ENCODE peak calls at places on chromosomes 1 and 21, in seven cellular contexts. One of them, this sample, is unnamed.

GRCh38 chr1:6000444-6001288 is 8.4 kb upstream of the NPHP4 start:
- DNase-seq in DMS153: no peak
- DNase-seq in cerebellar cortex: no peak
- DNase-seq in right cardiac atrium: peak
- DNase-seq in Caki2: no peak
- DNase-seq in globus pallidus: no peak
- DNase-seq in AML-193: no peak
- DNase-seq in this sample: no peak

GRCh38 chr1:208230668-208231529 is 13.3 kb downstream of the PLXNA2 start:
- DNase-seq in globus pallidus: no peak
- DNase-seq in Caki2: no peak
- DNase-seq in DMS153: no peak
- DNase-seq in AML-193: no peak
- DNase-seq in right cardiac atrium: no peak
- DNase-seq in cerebellar cortex: no peak
- DNase-seq in this sample: no peak

GRCh38 chr1:6414443-6414844 is 5.3 kb downstream of the HES2 start:
- DNase-seq in cerebellar cortex: peak
- DNase-seq in right cardiac atrium: no peak
- DNase-seq in globus pallidus: no peak
- DNase-seq in DMS153: no peak
- DNase-seq in AML-193: no peak
- DNase-seq in Caki2: peak
- DNase-seq in this sample: peak

GRCh38 chr1:248853023-248853422 is 5.9 kb downstream of the ZNF692 start:
- DNase-seq in DMS153: no peak
- DNase-seq in globus pallidus: no peak
- DNase-seq in right cardiac atrium: peak
- DNase-seq in cerebellar cortex: no peak
- DNase-seq in Caki2: no peak
- DNase-seq in AML-193: no peak
- DNase-seq in this sample: no peak

GRCh38 chr1:4986266-4986665 is 331.9 kb downstream of the AJAP1 start:
- DNase-seq in cerebellar cortex: no peak
- DNase-seq in globus pallidus: no peak
- DNase-seq in right cardiac atrium: no peak
- DNase-seq in DMS153: no peak
- DNase-seq in AML-193: no peak
- DNase-seq in Caki2: no peak
- DNase-seq in this sample: no peak

GRCh38 chr1:28915036-28915895 is 897 bp downstream of the EPB41 start:
- DNase-seq in cerebellar cortex: peak
- DNase-seq in AML-193: peak
- DNase-seq in right cardiac atrium: no peak
- DNase-seq in DMS153: peak
- DNase-seq in globus pallidus: peak
- DNase-seq in Caki2: peak
- DNase-seq in this sample: peak

GRCh38 chr21:25361765-25362164 is 245.5 kb downstream of the MRPL39 start:
- DNase-seq in right cardiac atrium: no peak
- DNase-seq in AML-193: no peak
- DNase-seq in cerebellar cortex: no peak
- DNase-seq in Caki2: no peak
- DNase-seq in DMS153: no peak
- DNase-seq in globus pallidus: no peak
- DNase-seq in this sample: no peak

GRCh38 chr1:209840611-209841010 is 12.8 kb downstream of the UTP25 start:
- DNase-seq in Caki2: no peak
- DNase-seq in DMS153: no peak
- DNase-seq in right cardiac atrium: no peak
- DNase-seq in globus pallidus: no peak
- DNase-seq in cerebellar cortex: no peak
- DNase-seq in AML-193: no peak
- DNase-seq in this sample: no peak

GRCh38 chr1:58971629-58972140 is 187.8 kb upstream of the JUN start:
- DNase-seq in globus pallidus: no peak
- DNase-seq in right cardiac atrium: peak
- DNase-seq in cerebellar cortex: no peak
- DNase-seq in DMS153: no peak
- DNase-seq in AML-193: no peak
- DNase-seq in Caki2: no peak
- DNase-seq in this sample: no peak

GRCh38 chr1:14894811-14895524 is 258.6 kb upstream of the TMEM51 start:
- DNase-seq in Caki2: no peak
- DNase-seq in cerebellar cortex: no peak
- DNase-seq in AML-193: no peak
- DNase-seq in globus pallidus: peak
- DNase-seq in right cardiac atrium: no peak
- DNase-seq in DMS153: no peak
- DNase-seq in this sample: peak

GRCh38 chr1:156659994-156660751 is 17.0 kb downstream of the NES start:
- DNase-seq in globus pallidus: peak
- DNase-seq in AML-193: peak
- DNase-seq in right cardiac atrium: peak
- DNase-seq in Caki2: peak
- DNase-seq in cerebellar cortex: peak
- DNase-seq in DMS153: peak
- DNase-seq in this sample: peak

GRCh38 chr1:209651148-209651547 is 1.1 kb downstream of the LAMB3 start:
- DNase-seq in Caki2: peak
- DNase-seq in cerebellar cortex: no peak
- DNase-seq in DMS153: no peak
- DNase-seq in globus pallidus: no peak
- DNase-seq in AML-193: peak
- DNase-seq in right cardiac atrium: peak
- DNase-seq in this sample: peak

GRCh38 chr1:29875557-29876028 is 639.3 kb downstream of the PTPRU start:
- DNase-seq in right cardiac atrium: no peak
- DNase-seq in DMS153: peak
- DNase-seq in Caki2: no peak
- DNase-seq in AML-193: no peak
- DNase-seq in globus pallidus: no peak
- DNase-seq in cerebellar cortex: peak
- DNase-seq in this sample: no peak

GRCh38 chr1:43705334-43705733 is 2.0 kb upstream of the ST3GAL3 start:
- DNase-seq in AML-193: no peak
- DNase-seq in DMS153: no peak
- DNase-seq in cerebellar cortex: no peak
- DNase-seq in Caki2: no peak
- DNase-seq in right cardiac atrium: no peak
- DNase-seq in globus pallidus: no peak
- DNase-seq in this sample: no peak

GRCh38 chr21:43646550-43647260 is 12.6 kb downstream of the HSF2BP start:
- DNase-seq in right cardiac atrium: peak
- DNase-seq in DMS153: peak
- DNase-seq in globus pallidus: peak
- DNase-seq in cerebellar cortex: peak
- DNase-seq in Caki2: peak
- DNase-seq in AML-193: peak
- DNase-seq in this sample: peak

GRCh38 chr1:204191481-204191880 is 4.8 kb downstream of the KISS1 start:
- DNase-seq in AML-193: no peak
- DNase-seq in Caki2: no peak
- DNase-seq in right cardiac atrium: no peak
- DNase-seq in globus pallidus: peak
- DNase-seq in DMS153: no peak
- DNase-seq in cerebellar cortex: peak
- DNase-seq in this sample: no peak

GRCh38 chr1:83692524-83693336 is 306.2 kb downstream of the TTLL7 start:
- DNase-seq in cerebellar cortex: no peak
- DNase-seq in right cardiac atrium: peak
- DNase-seq in AML-193: no peak
- DNase-seq in globus pallidus: peak
- DNase-seq in Caki2: no peak
- DNase-seq in DMS153: peak
- DNase-seq in this sample: peak

GRCh38 chr1:26409191-26409751 is 1.3 kb upstream of the LIN28A start:
- DNase-seq in DMS153: no peak
- DNase-seq in right cardiac atrium: no peak
- DNase-seq in Caki2: no peak
- DNase-seq in cerebellar cortex: peak
- DNase-seq in AML-193: no peak
- DNase-seq in globus pallidus: no peak
- DNase-seq in this sample: peak

GRCh38 chr21:42672699-42673458 is 19.5 kb downstream of the PDE9A start:
- DNase-seq in globus pallidus: no peak
- DNase-seq in cerebellar cortex: no peak
- DNase-seq in right cardiac atrium: no peak
- DNase-seq in DMS153: no peak
- DNase-seq in AML-193: no peak
- DNase-seq in Caki2: peak
- DNase-seq in this sample: peak

GRCh38 chr1:81446006-81446669 is 354.6 kb upstream of the ADGRL2 start:
- DNase-seq in AML-193: no peak
- DNase-seq in right cardiac atrium: peak
- DNase-seq in Caki2: no peak
- DNase-seq in globus pallidus: no peak
- DNase-seq in cerebellar cortex: no peak
- DNase-seq in DMS153: peak
- DNase-seq in this sample: no peak

GRCh38 chr1:114715952-114716303 is 643 bp downstream of the NRAS start:
- DNase-seq in Caki2: no peak
- DNase-seq in DMS153: no peak
- DNase-seq in AML-193: no peak
- DNase-seq in right cardiac atrium: no peak
- DNase-seq in cerebellar cortex: no peak
- DNase-seq in globus pallidus: no peak
- DNase-seq in this sample: no peak

GRCh38 chr1:94832446-94832845 is 12.3 kb downstream of the SLC44A3 start:
- DNase-seq in DMS153: no peak
- DNase-seq in globus pallidus: no peak
- DNase-seq in cerebellar cortex: no peak
- DNase-seq in Caki2: no peak
- DNase-seq in right cardiac atrium: no peak
- DNase-seq in AML-193: peak
- DNase-seq in this sample: peak

GRCh38 chr1:223512016-223512415 is 118.8 kb downstream of the CCDC185 start:
- DNase-seq in AML-193: no peak
- DNase-seq in right cardiac atrium: no peak
- DNase-seq in cerebellar cortex: no peak
- DNase-seq in globus pallidus: no peak
- DNase-seq in DMS153: no peak
- DNase-seq in Caki2: no peak
- DNase-seq in this sample: peak

GRCh38 chr1:9778905-9779304 is 44.9 kb downstream of the CLSTN1 start:
- DNase-seq in right cardiac atrium: no peak
- DNase-seq in globus pallidus: no peak
- DNase-seq in Caki2: no peak
- DNase-seq in cerebellar cortex: no peak
- DNase-seq in DMS153: no peak
- DNase-seq in AML-193: no peak
- DNase-seq in this sample: no peak

GRCh38 chr1:79568411-79568810 is 561.9 kb upstream of the ADGRL4 start:
- DNase-seq in Caki2: no peak
- DNase-seq in globus pallidus: no peak
- DNase-seq in right cardiac atrium: no peak
- DNase-seq in cerebellar cortex: no peak
- DNase-seq in DMS153: no peak
- DNase-seq in AML-193: no peak
- DNase-seq in this sample: peak

GRCh38 chr1:41383094-41383852 is 22.0 kb downstream of the FOXO6 start:
- DNase-seq in cerebellar cortex: no peak
- DNase-seq in Caki2: no peak
- DNase-seq in DMS153: no peak
- DNase-seq in AML-193: no peak
- DNase-seq in globus pallidus: no peak
- DNase-seq in right cardiac atrium: no peak
- DNase-seq in this sample: peak

GRCh38 chr1:185996211-185996610 is 262.0 kb downstream of the HMCN1 start:
- DNase-seq in cerebellar cortex: no peak
- DNase-seq in AML-193: no peak
- DNase-seq in right cardiac atrium: peak
- DNase-seq in globus pallidus: no peak
- DNase-seq in Caki2: peak
- DNase-seq in DMS153: no peak
- DNase-seq in this sample: peak